ENCODE peak calls at places on chromosomes 5 and 9, in six cellular contexts. J is GM23248, R is transverse colon, Z is esophagus squamous epithelium, A is right lobe of liver, S is lower lobe of right lung. E is an unnamed sample.

GRCh38 chr9:74876611-74877010 is 11.1 kb downstream of the TRPM6 start:
- DNase-seq in J (no peak), R (no peak), Z (no peak), A (no peak), S (no peak), E (no peak)

GRCh38 chr5:157444224-157444623 is 15.8 kb upstream of the NIPAL4 start:
- DNase-seq in J (no peak), R (no peak), Z (no peak), A (no peak), S (no peak), E (no peak)

GRCh38 chr5:121199238-121199999 is 652.3 kb upstream of the FTMT start:
- DNase-seq in J (peak; percentile 76), R (no peak), Z (no peak), A (no peak), S (no peak), E (peak; percentile 15)

GRCh38 chr5:118022062-118022461 is 966.3 kb downstream of the DTWD2 start:
- DNase-seq in J (no peak), R (no peak), Z (no peak), A (no peak), S (no peak), E (no peak)

GRCh38 chr5:35922468-35922867 is 16.0 kb downstream of the CAPSL start:
- DNase-seq in J (no peak), R (no peak), Z (no peak), A (no peak), S (no peak), E (no peak)

GRCh38 chr9:30048396-30048795 is 2336.0 kb upstream of the ACO1 start:
- DNase-seq in J (no peak), R (no peak), Z (no peak), A (no peak), S (no peak), E (no peak)

GRCh38 chr5:139665626-139666025 is 17.5 kb downstream of the CXXC5 start:
- DNase-seq in J (no peak), R (no peak), Z (no peak), A (peak; percentile 92), S (no peak), E (no peak)

GRCh38 chr9:37210737-37211523 is 90.6 kb downstream of the ZCCHC7 start:
- DNase-seq in J (no peak), R (no peak), Z (no peak), A (no peak), S (no peak), E (no peak)

GRCh38 chr5:168699002-168699401 is 119.8 kb upstream of the PANK3 start:
- DNase-seq in J (peak; percentile 32), R (no peak), Z (no peak), A (no peak), S (no peak), E (no peak)

GRCh38 chr5:93580387-93581100 is 475 bp downstream of the NR2F1-AS1 start:
- DNase-seq in J (peak; percentile 66), R (no peak), Z (no peak), A (no peak), S (peak; percentile 51), E (peak; percentile 54)

GRCh38 chr9:108761530-108762347 is 94.0 kb downstream of the ACTL7B start:
- DNase-seq in J (peak; percentile 74), R (peak; percentile 61), Z (no peak), A (peak; percentile 63), S (no peak), E (peak; percentile 75)

GRCh38 chr5:99169309-99169708 is 240.5 kb upstream of the CHD1 start:
- DNase-seq in J (peak; percentile 38), R (no peak), Z (no peak), A (no peak), S (no peak), E (peak; percentile 43)

GRCh38 chr9:91160599-91161464 is 200.9 kb downstream of the AUH start:
- DNase-seq in J (no peak), R (no peak), Z (no peak), A (no peak), S (no peak), E (no peak)

GRCh38 chr5:82004511-82004910 is 32.7 kb downstream of the ATG10 start:
- DNase-seq in J (peak; percentile 45), R (no peak), Z (no peak), A (no peak), S (no peak), E (no peak)

GRCh38 chr5:90528704-90529233 is 615 bp downstream of the LYSMD3 start:
- DNase-seq in J (peak; percentile 61), R (no peak), Z (no peak), A (no peak), S (no peak), E (no peak)

GRCh38 chr5:78647411-78647818 is 1.2 kb downstream of the LHFPL2 start:
- DNase-seq in J (peak; percentile 69), R (peak; percentile 59), Z (no peak), A (no peak), S (no peak), E (peak; percentile 59)

GRCh38 chr5:125005287-125005686 is 258.8 kb upstream of the ZNF608 start:
- DNase-seq in J (no peak), R (no peak), Z (no peak), A (no peak), S (no peak), E (no peak)

GRCh38 chr9:105435453-105435852 is 12.4 kb upstream of the FSD1L start:
- DNase-seq in J (no peak), R (no peak), Z (no peak), A (no peak), S (no peak), E (no peak)

GRCh38 chr9:23117621-23118020 is 671.0 kb downstream of the DMRTA1 start:
- DNase-seq in J (peak; percentile 77), R (no peak), Z (no peak), A (no peak), S (no peak), E (peak; percentile 1)

GRCh38 chr9:95103385-95104087 is 214.0 kb downstream of the FANCC start:
- DNase-seq in J (peak; percentile 23), R (no peak), Z (no peak), A (no peak), S (peak; percentile 59), E (no peak)

GRCh38 chr9:109097156-109097555 is 22.6 kb downstream of the TMEM245 start:
- DNase-seq in J (no peak), R (no peak), Z (no peak), A (no peak), S (no peak), E (no peak)

GRCh38 chr9:133844876-133845658 is 106.9 kb upstream of the SARDH start:
- DNase-seq in J (no peak), R (peak; percentile 52), Z (no peak), A (peak; percentile 79), S (peak; percentile 83), E (peak; percentile 79)

GRCh38 chr9:134629586-134630392 is 11.8 kb upstream of the COL5A1 start:
- DNase-seq in J (peak; percentile 32), R (no peak), Z (no peak), A (peak; percentile 45), S (peak; percentile 40), E (no peak)

GRCh38 chr5:113147088-113147487 is 170.5 kb downstream of the DCP2 start:
- DNase-seq in J (peak; percentile 93), R (no peak), Z (no peak), A (no peak), S (no peak), E (no peak)

GRCh38 chr5:73592546-73592945 is 27.0 kb downstream of the UTP15 start:
- DNase-seq in J (peak; percentile 46), R (no peak), Z (no peak), A (no peak), S (no peak), E (no peak)

GRCh38 chr9:79020266-79020665 is 551.5 kb upstream of the TLE4 start:
- DNase-seq in J (no peak), R (no peak), Z (no peak), A (no peak), S (no peak), E (peak; percentile 83)

GRCh38 chr5:125298258-125298657 is 551.8 kb upstream of the ZNF608 start:
- DNase-seq in J (peak; percentile 33), R (no peak), Z (no peak), A (no peak), S (no peak), E (no peak)

GRCh38 chr5:139845846-139846681 is 50.5 kb downstream of the PSD2 start:
- DNase-seq in J (no peak), R (no peak), Z (no peak), A (peak; percentile 73), S (no peak), E (no peak)

GRCh38 chr5:149271195-149271716 is 403 bp upstream of the AFAP1L1 start:
- DNase-seq in J (peak; percentile 35), R (no peak), Z (no peak), A (no peak), S (no peak), E (no peak)
- H3K4me3 ChIP-seq in J (peak overlapping the region; percentile 85), R (peak overlapping the region; percentile 24), Z (peak overlapping the region; percentile 56), A (peak overlapping the region; percentile 51), S (peak overlapping the region; percentile 69), E (peak overlapping the region; percentile 56)

GRCh38 chr5:132895719-132896305 is 22.3 kb downstream of the LEAP2 start:
- DNase-seq in J (peak; percentile 29), R (no peak), Z (no peak), A (no peak), S (no peak), E (no peak)

GRCh38 chr5:132901730-132902129 is 28.3 kb downstream of the LEAP2 start:
- DNase-seq in J (no peak), R (no peak), Z (no peak), A (no peak), S (no peak), E (no peak)

GRCh38 chr5:132901036-132901435 is 27.6 kb downstream of the LEAP2 start:
- DNase-seq in J (no peak), R (no peak), Z (no peak), A (no peak), S (no peak), E (no peak)

GRCh38 chr5:132898094-132898493 is 24.6 kb downstream of the LEAP2 start:
- DNase-seq in J (no peak), R (no peak), Z (no peak), A (no peak), S (no peak), E (no peak)

GRCh38 chr5:132896685-132897084 is 23.2 kb downstream of the LEAP2 start:
- DNase-seq in J (no peak), R (no peak), Z (no peak), A (no peak), S (no peak), E (no peak)
- H3K36me3 ChIP-seq in J (peaks cover 92% of the 10 kb centered on the region), R (no peaks in the 10 kb centered on the region), Z (peaks cover 100% of the 10 kb centered on the region), A (peaks cover 82% of the 10 kb centered on the region), S (peaks cover 91% of the 10 kb centered on the region), E (peaks cover 60% of the 10 kb centered on the region)

DNA sequence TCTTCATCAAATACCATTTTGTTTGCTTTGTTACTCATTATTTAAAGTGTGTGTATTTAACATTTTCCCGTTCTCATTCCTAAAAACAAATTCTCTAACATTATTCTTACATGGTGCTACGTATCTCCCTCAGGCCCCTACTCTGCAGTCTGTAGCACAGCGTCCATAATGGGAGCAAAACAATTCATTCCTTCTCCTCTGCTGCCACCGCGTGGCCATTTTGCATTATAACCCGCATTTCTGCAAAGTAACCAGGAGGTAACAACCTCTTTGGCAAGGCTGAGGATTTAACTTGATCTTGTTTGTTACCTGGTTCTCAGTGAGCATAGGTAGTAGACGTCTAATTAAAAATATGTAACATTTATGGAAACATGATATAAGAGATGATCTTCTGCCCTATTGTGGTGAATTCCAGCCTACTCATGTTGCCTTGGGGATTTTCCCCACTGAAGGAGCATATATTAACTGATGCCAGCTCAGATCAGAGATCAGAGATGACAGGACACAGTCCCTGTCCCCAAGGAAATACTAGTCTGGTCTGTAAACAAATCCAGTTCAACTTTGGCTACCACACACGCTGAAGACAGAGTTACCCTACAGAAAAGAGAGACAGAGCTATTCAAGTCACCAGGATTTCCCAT is 10.5 kb downstream of the OR1K1 start:
- DNase-seq in J (peak; percentile 79), R (peak; percentile 80), Z (no peak), A (peak; percentile 76), S (peak; percentile 74), E (peak; percentile 55)
- H3K4me3 ChIP-seq in J (no peak overlapping the region), R (no peak overlapping the region), Z (no peak overlapping the region), A (no peak overlapping the region), S (no peak overlapping the region), E (no peak overlapping the region)

GRCh38 chr5:178115835-178116405 is 2.6 kb downstream of the N4BP3 start:
- DNase-seq in J (no peak), R (no peak), Z (no peak), A (no peak), S (no peak), E (no peak)
- H3K36me3 ChIP-seq in J (no peaks in the 10 kb centered on the region), R (no peaks in the 10 kb centered on the region), Z (peaks cover 15% of the 10 kb centered on the region), A (no peaks in the 10 kb centered on the region), S (no peaks in the 10 kb centered on the region), E (peaks cover 20% of the 10 kb centered on the region)